ENCODE peak calls at places on chromosomes 2 and 18, in eight cellular contexts. I, U, C, A, T, D, V and H are unnamed samples.

GRCh38 chr2:53473236-53473635 is 294.4 kb upstream of the CHAC2 start:
- DNase-seq in I (no peak), U (no peak), C (no peak), A (peak; percentile 20), T (peak; percentile 1), D (no peak), V (no peak), H (no peak)

GRCh38 chr2:236928353-236929153 is 157.1 kb upstream of the COPS8 start:
- DNase-seq in I (peak; percentile 71), U (no peak), C (no peak), A (no peak), T (no peak), D (no peak), V (no peak), H (no peak)

GRCh38 chr2:128645631-128646030 is 327.0 kb upstream of the HS6ST1 start:
- DNase-seq in I (no peak), U (no peak), C (peak; percentile 3), A (no peak), T (no peak), D (peak; percentile 44), V (peak; percentile 29), H (no peak)

GRCh38 chr2:98293003-98293402 is 53.3 kb upstream of the CNGA3 start:
- DNase-seq in I (no peak), U (no peak), C (no peak), A (no peak), T (no peak), D (no peak), V (no peak), H (no peak)

GRCh38 chr2:80638759-80639158 is 334.2 kb upstream of the LRRTM1 start:
- DNase-seq in I (no peak), U (no peak), C (no peak), A (no peak), T (no peak), D (no peak), V (no peak), H (no peak)

GRCh38 chr2:202140522-202141292 is 67.7 kb downstream of the KIAA2012 start:
- DNase-seq in I (no peak), U (no peak), C (no peak), A (no peak), T (no peak), D (no peak), V (no peak), H (no peak)

GRCh38 chr18:2657043-2657512 is 1.6 kb downstream of the SMCHD1 start:
- DNase-seq in I (peak; percentile 46), U (no peak), C (no peak), A (no peak), T (peak; percentile 53), D (no peak), V (no peak), H (no peak)

GRCh38 chr18:13003466-13003896 is 12.3 kb downstream of the CEP192 start:
- DNase-seq in I (peak; percentile 61), U (no peak), C (peak; percentile 31), A (peak; percentile 87), T (peak; percentile 91), D (no peak), V (peak; percentile 53), H (no peak)

GRCh38 chr2:6645672-6646071 is 220.0 kb downstream of the CMPK2 start:
- DNase-seq in I (no peak), U (no peak), C (no peak), A (no peak), T (no peak), D (no peak), V (no peak), H (no peak)

GRCh38 chr2:163934134-163934533 is 198.3 kb upstream of the FIGN start:
- DNase-seq in I (no peak), U (no peak), C (no peak), A (no peak), T (no peak), D (no peak), V (no peak), H (no peak)

GRCh38 chr2:170238776-170239175 is 60.8 kb downstream of the MYO3B start:
- DNase-seq in I (no peak), U (no peak), C (no peak), A (no peak), T (no peak), D (no peak), V (no peak), H (no peak)

GRCh38 chr2:85799215-85799956 is 45.6 kb downstream of the ATOH8 start:
- DNase-seq in I (no peak), U (no peak), C (no peak), A (peak; percentile 84), T (no peak), D (no peak), V (no peak), H (no peak)

GRCh38 chr2:58660046-58660445 is 418.9 kb upstream of the FANCL start:
- DNase-seq in I (no peak), U (no peak), C (no peak), A (no peak), T (no peak), D (no peak), V (no peak), H (no peak)

GRCh38 chr2:113278073-113278811 is 479 bp downstream of the PAX8 start:
- DNase-seq in I (no peak), U (no peak), C (no peak), A (no peak), T (no peak), D (no peak), V (peak; percentile 63), H (no peak)

GRCh38 chr2:187138240-187138639 is 289.3 kb upstream of the ZSWIM2 start:
- DNase-seq in I (peak; percentile 81), U (no peak), C (no peak), A (peak; percentile 44), T (peak; percentile 32), D (peak; percentile 59), V (peak; percentile 50), H (no peak)

GRCh38 chr2:71829008-71829407 is 318.7 kb downstream of the CYP26B1 start:
- DNase-seq in I (no peak), U (no peak), C (no peak), A (no peak), T (no peak), D (no peak), V (peak; percentile 25), H (no peak)

GRCh38 chr18:75517286-75517685 is 89.8 kb upstream of the SMIM21 start:
- DNase-seq in I (no peak), U (no peak), C (no peak), A (no peak), T (no peak), D (no peak), V (no peak), H (no peak)

GRCh38 chr2:98459776-98460175 is 15.1 kb downstream of the INPP4A start:
- DNase-seq in I (no peak), U (no peak), C (no peak), A (no peak), T (no peak), D (no peak), V (peak; percentile 11), H (no peak)

GRCh38 chr2:37026050-37026449 is 58.1 kb downstream of the HEATR5B start:
- DNase-seq in I (no peak), U (no peak), C (no peak), A (peak; percentile 30), T (peak; percentile 28), D (no peak), V (no peak), H (no peak)

GRCh38 chr18:59005266-59005665 is 134.4 kb upstream of the SEC11C start:
- DNase-seq in I (peak; percentile 30), U (no peak), C (no peak), A (peak; percentile 58), T (no peak), D (no peak), V (no peak), H (no peak)

GRCh38 chr2:150939087-150939486 is 322.6 kb downstream of the RBM43 start:
- DNase-seq in I (no peak), U (no peak), C (no peak), A (no peak), T (no peak), D (no peak), V (no peak), H (no peak)

GRCh38 chr2:207902822-207903221 is 122.5 kb downstream of the PLEKHM3 start:
- DNase-seq in I (peak; percentile 35), U (no peak), C (no peak), A (no peak), T (no peak), D (no peak), V (no peak), H (no peak)

GRCh38 chr2:19332503-19332902 is 25.9 kb downstream of the OSR1 start:
- DNase-seq in I (no peak), U (no peak), C (no peak), A (no peak), T (no peak), D (no peak), V (no peak), H (no peak)

GRCh38 chr2:121284424-121285076 is 452 bp downstream of the TFCP2L1 start:
- DNase-seq in I (no peak), U (no peak), C (peak; percentile 14), A (no peak), T (peak; percentile 47), D (no peak), V (peak; percentile 65), H (no peak)

GRCh38 chr2:26850565-26850964 is 2.6 kb downstream of the DPYSL5 start:
- DNase-seq in I (no peak), U (no peak), C (no peak), A (no peak), T (no peak), D (no peak), V (no peak), H (no peak)

GRCh38 chr2:209974566-209974965 is 27.9 kb upstream of the RPE start:
- DNase-seq in I (no peak), U (no peak), C (no peak), A (peak; percentile 16), T (no peak), D (no peak), V (no peak), H (no peak)

GRCh38 chr2:98508690-98509054 is 64.0 kb downstream of the INPP4A start:
- DNase-seq in I (no peak), U (no peak), C (no peak), A (no peak), T (peak; percentile 71), D (no peak), V (no peak), H (peak; percentile 66)

GRCh38 chr2:46888421-46888952 is 27.1 kb downstream of the MCFD2 start:
- DNase-seq in I (no peak), U (no peak), C (no peak), A (no peak), T (no peak), D (no peak), V (no peak), H (no peak)

GRCh38 chr2:191114403-191114886 is 36.3 kb downstream of the STAT4 start:
- DNase-seq in I (no peak), U (no peak), C (no peak), A (no peak), T (peak; percentile 64), D (no peak), V (no peak), H (peak; percentile 45)

GRCh38 chr18:7878265-7879173 is 311.4 kb downstream of the PTPRM start:
- DNase-seq in I (peak; percentile 88), U (no peak), C (no peak), A (no peak), T (no peak), D (no peak), V (no peak), H (no peak)

GRCh38 chr2:40554665-40555294 is 102.9 kb upstream of the SLC8A1 start:
- DNase-seq in I (peak; percentile 69), U (no peak), C (peak; percentile 28), A (peak; percentile 40), T (peak; percentile 76), D (peak; percentile 70), V (peak; percentile 67), H (no peak)

GRCh38 chr18:21686282-21687105 is 18.1 kb downstream of the ABHD3 start:
- DNase-seq in I (no peak), U (no peak), C (no peak), A (no peak), T (peak; percentile 71), D (no peak), V (no peak), H (no peak)

GRCh38 chr2:238729261-238729935 is 118.5 kb upstream of the TWIST2 start:
- DNase-seq in I (no peak), U (no peak), C (no peak), A (no peak), T (no peak), D (no peak), V (no peak), H (no peak)

GRCh38 chr2:232039086-232039485 is 77.6 kb downstream of the DIS3L2 start:
- DNase-seq in I (no peak), U (no peak), C (no peak), A (no peak), T (no peak), D (no peak), V (no peak), H (no peak)